ENCODE peak calls at places on chromosomes 7 and 10, in six cellular contexts. One of them, this sample, is unnamed.

GRCh38 chr10:128077155-128077875 is 48.9 kb downstream of the MKI67 start:
- DNase-seq in astrocyte: no peak
- DNase-seq in esophagus squamous epithelium: no peak
- DNase-seq in GM12865: no peak
- DNase-seq in astrocyte of the spinal cord: no peak
- DNase-seq in tibial nerve: no peak
- DNase-seq in this sample: no peak

GRCh38 chr10:80504158-80504811 is 33.4 kb upstream of the SH2D4B start:
- DNase-seq in tibial nerve: no peak
- DNase-seq in astrocyte: no peak
- DNase-seq in astrocyte of the spinal cord: no peak
- DNase-seq in GM12865: no peak
- DNase-seq in esophagus squamous epithelium: no peak
- DNase-seq in this sample: no peak

GRCh38 chr10:32348297-32349198 is 1.6 kb upstream of the EPC1 start:
- DNase-seq in GM12865: no peak
- DNase-seq in astrocyte: no peak
- DNase-seq in astrocyte of the spinal cord: no peak
- DNase-seq in esophagus squamous epithelium: no peak
- DNase-seq in tibial nerve: no peak
- DNase-seq in this sample: no peak

GRCh38 chr7:108051449-108051848 is 48.5 kb upstream of the LAMB1 start:
- DNase-seq in astrocyte of the spinal cord: no peak
- DNase-seq in astrocyte: peak
- DNase-seq in GM12865: no peak
- DNase-seq in tibial nerve: no peak
- DNase-seq in esophagus squamous epithelium: no peak
- DNase-seq in this sample: peak

GRCh38 chr10:79628083-79628482 is 17.3 kb downstream of the SFTPA1 start:
- DNase-seq in astrocyte of the spinal cord: no peak
- DNase-seq in esophagus squamous epithelium: no peak
- DNase-seq in GM12865: no peak
- DNase-seq in astrocyte: no peak
- DNase-seq in tibial nerve: no peak
- DNase-seq in this sample: no peak

GRCh38 chr7:79684384-79684783 is 230.9 kb upstream of the MAGI2 start:
- DNase-seq in GM12865: no peak
- DNase-seq in tibial nerve: no peak
- DNase-seq in esophagus squamous epithelium: no peak
- DNase-seq in astrocyte of the spinal cord: no peak
- DNase-seq in astrocyte: no peak
- DNase-seq in this sample: no peak

GRCh38 chr7:73823257-73823656 is 7.5 kb upstream of the CLDN4 start:
- DNase-seq in astrocyte: no peak
- DNase-seq in astrocyte of the spinal cord: no peak
- DNase-seq in esophagus squamous epithelium: no peak
- DNase-seq in tibial nerve: no peak
- DNase-seq in GM12865: no peak
- DNase-seq in this sample: no peak

GRCh38 chr7:41656357-41656756 is 46.5 kb downstream of the INHBA start:
- DNase-seq in astrocyte of the spinal cord: peak
- DNase-seq in tibial nerve: no peak
- DNase-seq in astrocyte: peak
- DNase-seq in esophagus squamous epithelium: no peak
- DNase-seq in GM12865: no peak
- DNase-seq in this sample: peak

GRCh38 chr7:43318188-43318587 is 205.7 kb downstream of the HECW1 start:
- DNase-seq in tibial nerve: no peak
- DNase-seq in GM12865: no peak
- DNase-seq in esophagus squamous epithelium: no peak
- DNase-seq in astrocyte: no peak
- DNase-seq in astrocyte of the spinal cord: peak
- DNase-seq in this sample: no peak

GRCh38 chr7:105014725-105015630 is 973 bp downstream of the KMT2E start:
- DNase-seq in astrocyte: peak
- DNase-seq in GM12865: peak
- DNase-seq in tibial nerve: peak
- DNase-seq in astrocyte of the spinal cord: peak
- DNase-seq in esophagus squamous epithelium: no peak
- DNase-seq in this sample: peak

GRCh38 chr7:49773939-49774458 is 561 bp downstream of the VWC2 start:
- DNase-seq in GM12865: no peak
- DNase-seq in esophagus squamous epithelium: no peak
- DNase-seq in tibial nerve: no peak
- DNase-seq in astrocyte of the spinal cord: no peak
- DNase-seq in astrocyte: no peak
- DNase-seq in this sample: no peak

GRCh38 chr10:95350212-95350829 is 59.5 kb upstream of the PDLIM1 start:
- DNase-seq in astrocyte of the spinal cord: no peak
- DNase-seq in astrocyte: no peak
- DNase-seq in GM12865: no peak
- DNase-seq in esophagus squamous epithelium: no peak
- DNase-seq in tibial nerve: peak
- DNase-seq in this sample: peak

GRCh38 chr7:139732471-139733167 is 45.2 kb downstream of the HIPK2 start:
- DNase-seq in astrocyte of the spinal cord: no peak
- DNase-seq in tibial nerve: no peak
- DNase-seq in astrocyte: no peak
- DNase-seq in esophagus squamous epithelium: no peak
- DNase-seq in GM12865: no peak
- DNase-seq in this sample: no peak

GRCh38 chr10:119029613-119030420 is at the start of gene NANOS1:
- DNase-seq in tibial nerve: no peak
- DNase-seq in GM12865: no peak
- DNase-seq in astrocyte of the spinal cord: no peak
- DNase-seq in esophagus squamous epithelium: no peak
- DNase-seq in astrocyte: peak
- DNase-seq in this sample: peak

GRCh38 chr10:29634764-29635625 is at the start of gene SVIL:
- DNase-seq in astrocyte: peak
- DNase-seq in GM12865: no peak
- DNase-seq in tibial nerve: peak
- DNase-seq in astrocyte of the spinal cord: peak
- DNase-seq in esophagus squamous epithelium: no peak
- DNase-seq in this sample: peak

GRCh38 chr10:92239600-92240288 is 51.1 kb downstream of the CPEB3 start:
- DNase-seq in esophagus squamous epithelium: no peak
- DNase-seq in tibial nerve: peak
- DNase-seq in astrocyte: peak
- DNase-seq in GM12865: peak
- DNase-seq in astrocyte of the spinal cord: no peak
- DNase-seq in this sample: peak

GRCh38 chr10:43427166-43427825 is 9.6 kb upstream of the ZNF487 start:
- DNase-seq in GM12865: peak
- DNase-seq in tibial nerve: no peak
- DNase-seq in astrocyte: no peak
- DNase-seq in esophagus squamous epithelium: no peak
- DNase-seq in astrocyte of the spinal cord: no peak
- DNase-seq in this sample: no peak

GRCh38 chr7:50869108-50869716 is 86.5 kb upstream of the GRB10 start:
- DNase-seq in astrocyte of the spinal cord: peak
- DNase-seq in esophagus squamous epithelium: no peak
- DNase-seq in GM12865: no peak
- DNase-seq in astrocyte: peak
- DNase-seq in tibial nerve: peak
- DNase-seq in this sample: peak

GRCh38 chr7:39073432-39073831 is 95.7 kb downstream of the POU6F2 start:
- DNase-seq in astrocyte of the spinal cord: no peak
- DNase-seq in esophagus squamous epithelium: no peak
- DNase-seq in GM12865: no peak
- DNase-seq in tibial nerve: no peak
- DNase-seq in astrocyte: no peak
- DNase-seq in this sample: peak

GRCh38 chr10:131899695-131900349 is 986 bp upstream of the PPP2R2D start:
- DNase-seq in esophagus squamous epithelium: no peak
- DNase-seq in GM12865: no peak
- DNase-seq in tibial nerve: no peak
- DNase-seq in astrocyte: no peak
- DNase-seq in astrocyte of the spinal cord: no peak
- DNase-seq in this sample: no peak

GRCh38 chr10:91551856-91552255 is 81.0 kb downstream of the PPP1R3C start:
- DNase-seq in tibial nerve: no peak
- DNase-seq in esophagus squamous epithelium: no peak
- DNase-seq in astrocyte of the spinal cord: peak
- DNase-seq in astrocyte: peak
- DNase-seq in GM12865: peak
- DNase-seq in this sample: peak

GRCh38 chr10:7773845-7774801 is 13.7 kb downstream of the KIN start:
- DNase-seq in astrocyte of the spinal cord: no peak
- DNase-seq in astrocyte: no peak
- DNase-seq in GM12865: no peak
- DNase-seq in esophagus squamous epithelium: no peak
- DNase-seq in tibial nerve: no peak
- DNase-seq in this sample: no peak

GRCh38 chr10:43380610-43381222 is 9.3 kb downstream of the FXYD4 start:
- DNase-seq in astrocyte: no peak
- DNase-seq in tibial nerve: no peak
- DNase-seq in GM12865: no peak
- DNase-seq in esophagus squamous epithelium: no peak
- DNase-seq in astrocyte of the spinal cord: peak
- DNase-seq in this sample: no peak

GRCh38 chr7:57210871-57211270 is 78.6 kb upstream of the ZNF479 start:
- DNase-seq in esophagus squamous epithelium: no peak
- DNase-seq in astrocyte of the spinal cord: no peak
- DNase-seq in astrocyte: no peak
- DNase-seq in GM12865: no peak
- DNase-seq in tibial nerve: no peak
- DNase-seq in this sample: no peak

GRCh38 chr10:96585726-96586418 is 940 bp downstream of the TM9SF3 start:
- DNase-seq in GM12865: peak
- DNase-seq in esophagus squamous epithelium: no peak
- DNase-seq in tibial nerve: no peak
- DNase-seq in astrocyte of the spinal cord: no peak
- DNase-seq in astrocyte: peak
- DNase-seq in this sample: no peak

GRCh38 chr10:96586419-96587254 is at the start of gene TM9SF3:
- DNase-seq in tibial nerve: peak
- DNase-seq in astrocyte of the spinal cord: peak
- DNase-seq in GM12865: peak
- DNase-seq in esophagus squamous epithelium: peak
- DNase-seq in astrocyte: peak
- DNase-seq in this sample: peak

GRCh38 chr10:96588060-96588554 is 1.3 kb upstream of the TM9SF3 start:
- DNase-seq in GM12865: peak
- DNase-seq in astrocyte: no peak
- DNase-seq in astrocyte of the spinal cord: no peak
- DNase-seq in esophagus squamous epithelium: no peak
- DNase-seq in tibial nerve: no peak
- DNase-seq in this sample: no peak

GRCh38 chr10:96588601-96589419 is 2.0 kb upstream of the TM9SF3 start:
- DNase-seq in esophagus squamous epithelium: no peak
- DNase-seq in GM12865: peak
- DNase-seq in tibial nerve: no peak
- DNase-seq in astrocyte of the spinal cord: no peak
- DNase-seq in astrocyte: peak
- DNase-seq in this sample: no peak

GRCh38 chr10:96587255-96588059 is 645 bp upstream of the TM9SF3 start:
- DNase-seq in astrocyte: peak
- DNase-seq in esophagus squamous epithelium: no peak
- DNase-seq in tibial nerve: peak
- DNase-seq in GM12865: no peak
- DNase-seq in astrocyte of the spinal cord: peak
- DNase-seq in this sample: peak
- TF ChIP-seq CTCF in astrocyte: no peak
- TF ChIP-seq CTCF in esophagus squamous epithelium: no peak
- TF ChIP-seq CTCF in tibial nerve: no peak
- TF ChIP-seq CTCF in GM12865: no peak
- TF ChIP-seq CTCF in astrocyte of the spinal cord: no peak
- TF ChIP-seq CTCF in this sample: no peak

DNA sequence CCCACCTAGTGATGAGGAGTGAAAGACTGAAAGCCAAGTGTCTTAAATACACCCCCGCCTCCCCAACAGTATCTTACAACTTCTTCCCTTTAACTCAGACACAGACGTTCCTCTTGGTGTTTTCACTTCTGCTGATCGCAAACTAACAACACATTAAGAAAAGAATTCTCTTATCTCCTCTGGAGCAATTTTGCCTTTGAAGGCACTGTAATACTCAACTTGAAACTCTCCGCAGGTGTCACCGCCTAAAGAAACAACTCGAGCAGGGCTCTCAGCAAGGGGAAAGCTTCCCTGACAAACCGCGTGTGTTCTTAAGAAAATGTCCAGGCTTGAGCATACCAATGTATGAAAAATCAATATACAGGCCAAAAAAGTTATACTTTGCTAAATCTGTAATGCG is 445 bp downstream of the SEMA3C start:
- DNase-seq in astrocyte of the spinal cord: peak
- DNase-seq in GM12865: peak
- DNase-seq in tibial nerve: no peak
- DNase-seq in esophagus squamous epithelium: no peak
- DNase-seq in astrocyte: no peak
- DNase-seq in this sample: peak
- H3K4me3 ChIP-seq in astrocyte of the spinal cord: peak
- H3K4me3 ChIP-seq in GM12865: no peak
- H3K4me3 ChIP-seq in tibial nerve: peak
- H3K4me3 ChIP-seq in esophagus squamous epithelium: peak
- H3K4me3 ChIP-seq in astrocyte: peak
- H3K4me3 ChIP-seq in this sample: peak

GRCh38 chr10:84571146-84571545 is 242.8 kb downstream of the CCSER2 start:
- DNase-seq in esophagus squamous epithelium: no peak
- DNase-seq in astrocyte: no peak
- DNase-seq in GM12865: no peak
- DNase-seq in tibial nerve: no peak
- DNase-seq in astrocyte of the spinal cord: no peak
- DNase-seq in this sample: no peak

DNA sequence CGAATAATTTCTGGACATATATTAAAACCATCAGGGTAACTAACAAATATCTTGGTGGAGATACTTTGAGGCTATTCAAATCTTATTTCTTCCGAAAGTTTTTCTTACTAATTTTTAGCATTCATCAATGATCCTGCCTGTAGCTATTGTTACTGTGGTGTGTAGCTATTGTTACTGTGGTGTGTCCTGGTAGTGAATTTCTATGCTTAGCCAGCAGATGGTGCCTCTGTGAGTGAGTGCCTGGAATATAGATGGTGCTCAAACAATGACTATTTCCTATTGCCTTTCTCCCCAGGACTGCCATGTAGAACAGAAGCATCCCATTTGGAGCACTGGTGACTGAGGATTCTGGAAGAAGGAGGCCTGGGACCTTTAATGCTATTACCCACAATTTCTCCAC is 245.7 kb downstream of the CCSER2 start:
- DNase-seq in GM12865: no peak
- DNase-seq in esophagus squamous epithelium: no peak
- DNase-seq in astrocyte: no peak
- DNase-seq in astrocyte of the spinal cord: no peak
- DNase-seq in tibial nerve: no peak
- DNase-seq in this sample: no peak
- TF ChIP-seq CTCF in GM12865: no peak
- TF ChIP-seq CTCF in esophagus squamous epithelium: no peak
- TF ChIP-seq CTCF in astrocyte: no peak
- TF ChIP-seq CTCF in astrocyte of the spinal cord: no peak
- TF ChIP-seq CTCF in tibial nerve: no peak
- TF ChIP-seq CTCF in this sample: no peak

DNA sequence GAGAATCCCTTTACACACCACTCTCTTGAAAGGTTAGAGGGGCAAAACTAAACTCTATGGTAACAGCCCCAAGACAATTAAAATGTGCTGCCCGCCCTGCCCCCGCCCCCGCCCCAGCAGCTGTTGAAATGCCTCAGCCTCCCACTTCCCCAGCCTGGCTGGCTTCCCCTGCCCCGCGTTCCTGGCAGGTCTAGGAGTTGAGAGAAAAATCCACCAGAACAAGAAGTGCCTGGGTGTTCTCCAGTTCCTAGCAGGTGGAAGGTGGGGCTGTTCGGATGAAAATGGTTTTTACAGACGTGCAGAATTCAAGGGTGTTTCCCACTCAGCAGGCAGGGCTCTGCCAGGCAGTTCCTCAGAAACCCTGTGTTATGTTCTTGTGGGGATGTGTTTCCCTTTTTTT is 109.5 kb upstream of the ZEB1 start:
- DNase-seq in astrocyte: no peak
- DNase-seq in esophagus squamous epithelium: no peak
- DNase-seq in astrocyte of the spinal cord: no peak
- DNase-seq in tibial nerve: no peak
- DNase-seq in GM12865: no peak
- DNase-seq in this sample: no peak
- H3K4me3 ChIP-seq in astrocyte: no peak
- H3K4me3 ChIP-seq in esophagus squamous epithelium: no peak
- H3K4me3 ChIP-seq in astrocyte of the spinal cord: no peak
- H3K4me3 ChIP-seq in tibial nerve: no peak
- H3K4me3 ChIP-seq in GM12865: no peak
- H3K4me3 ChIP-seq in this sample: no peak

This sample was measured in cardiac fibroblast.